ENCODE peak calls at places on chromosomes 4 and X, in ten cellular contexts. H is neural crest cell, W is HFF-Myc, E is ovary, V is foreskin keratinocyte, I is activated B cell treated with CpG ODN at 0.5 μM for 24 hours, Z is AG04449, S is mammary epithelial cell, P is epithelial cell of esophagus, U is brain microvascular endothelial cell. D is an unnamed sample.

GRCh38 chr4:35912174-35912573 is 332.1 kb downstream of the ARAP2 start:
- DNase-seq in I (no peak), V (no peak), Z (no peak), U (no peak), W (no peak), S (no peak), E (no peak), H (no peak), P (no peak), D (no peak)

GRCh38 chr4:40448875-40449274 is 113.7 kb downstream of the CHRNA9 start:
- DNase-seq in V (no peak), H (no peak), U (no peak), E (no peak), S (no peak), I (no peak), Z (no peak), P (peak), W (no peak), D (no peak)

GRCh38 chr4:99652596-99653436 is 4.8 kb downstream of the C4orf54 start:
- DNase-seq in H (no peak), S (no peak), W (no peak), E (no peak), I (no peak), U (no peak), P (no peak), Z (no peak), V (no peak), D (no peak)

GRCh38 chr4:141473026-141473540 is 163.3 kb upstream of the IL15 start:
- DNase-seq in E (no peak), P (no peak), Z (no peak), H (no peak), I (no peak), U (no peak), W (no peak), S (no peak), V (no peak), D (no peak)

GRCh38 chr4:159012381-159012780 is 90.5 kb upstream of the RAPGEF2 start:
- DNase-seq in W (no peak), I (no peak), P (peak), S (peak), Z (peak), E (no peak), V (peak), H (no peak), U (peak), D (no peak)

GRCh38 chrX:18449271-18449670 is 23.9 kb downstream of the CDKL5 start:
- DNase-seq in U (no peak), P (no peak), V (no peak), Z (no peak), S (no peak), W (no peak), E (no peak), I (no peak), H (no peak), D (no peak)

GRCh38 chr4:176508780-176509331 is 189.1 kb downstream of the SPCS3 start:
- DNase-seq in P (no peak), I (no peak), V (no peak), U (no peak), W (no peak), H (no peak), S (no peak), Z (no peak), E (no peak), D (no peak)

GRCh38 chrX:106726485-106727437 is at the start of gene RNF128:
- DNase-seq in I (no peak), E (peak), P (peak), S (peak), W (no peak), U (peak), H (peak), Z (no peak), V (peak), D (no peak)

GRCh38 chr4:123659759-123660158 is 263.2 kb downstream of the SPRY1 start:
- DNase-seq in V (no peak), I (no peak), U (no peak), E (no peak), P (peak), H (no peak), W (no peak), S (peak), Z (no peak), D (no peak)

GRCh38 chr4:24973471-24974251 is 57.1 kb downstream of the LGI2 start:
- DNase-seq in U (no peak), P (peak), E (no peak), I (no peak), V (peak), Z (no peak), S (peak), W (no peak), H (no peak), D (no peak)

GRCh38 chrX:54447461-54447860 is 7.3 kb downstream of the TSR2 start:
- DNase-seq in V (peak), Z (no peak), I (no peak), E (no peak), W (no peak), S (no peak), P (peak), U (no peak), H (no peak), D (no peak)

GRCh38 chr4:151930372-151930771 is 169.6 kb upstream of the GATB start:
- DNase-seq in W (no peak), E (no peak), H (no peak), V (no peak), Z (no peak), I (no peak), S (no peak), P (peak), U (no peak), D (no peak)

GRCh38 chrX:30219372-30219771 is 4.0 kb downstream of the MAGEB2 start:
- DNase-seq in P (no peak), I (no peak), U (no peak), S (no peak), Z (no peak), V (no peak), H (no peak), W (no peak), E (no peak), D (no peak)

GRCh38 chr4:73599182-73599581 is 21.1 kb downstream of the RASSF6 start:
- DNase-seq in H (no peak), E (peak), I (no peak), P (peak), Z (no peak), W (peak), S (peak), V (peak), U (peak), D (no peak)

GRCh38 chr4:181870326-181870725 is 372.9 kb upstream of the TENM3 start:
- DNase-seq in H (no peak), S (peak), E (no peak), I (no peak), U (no peak), W (no peak), P (peak), Z (peak), V (peak), D (no peak)

GRCh38 chr4:84855774-84856173 is 110.7 kb downstream of the WDFY3 start:
- DNase-seq in E (no peak), U (peak), P (no peak), V (no peak), S (peak), I (no peak), H (no peak), W (no peak), Z (no peak), D (no peak)

DNA sequence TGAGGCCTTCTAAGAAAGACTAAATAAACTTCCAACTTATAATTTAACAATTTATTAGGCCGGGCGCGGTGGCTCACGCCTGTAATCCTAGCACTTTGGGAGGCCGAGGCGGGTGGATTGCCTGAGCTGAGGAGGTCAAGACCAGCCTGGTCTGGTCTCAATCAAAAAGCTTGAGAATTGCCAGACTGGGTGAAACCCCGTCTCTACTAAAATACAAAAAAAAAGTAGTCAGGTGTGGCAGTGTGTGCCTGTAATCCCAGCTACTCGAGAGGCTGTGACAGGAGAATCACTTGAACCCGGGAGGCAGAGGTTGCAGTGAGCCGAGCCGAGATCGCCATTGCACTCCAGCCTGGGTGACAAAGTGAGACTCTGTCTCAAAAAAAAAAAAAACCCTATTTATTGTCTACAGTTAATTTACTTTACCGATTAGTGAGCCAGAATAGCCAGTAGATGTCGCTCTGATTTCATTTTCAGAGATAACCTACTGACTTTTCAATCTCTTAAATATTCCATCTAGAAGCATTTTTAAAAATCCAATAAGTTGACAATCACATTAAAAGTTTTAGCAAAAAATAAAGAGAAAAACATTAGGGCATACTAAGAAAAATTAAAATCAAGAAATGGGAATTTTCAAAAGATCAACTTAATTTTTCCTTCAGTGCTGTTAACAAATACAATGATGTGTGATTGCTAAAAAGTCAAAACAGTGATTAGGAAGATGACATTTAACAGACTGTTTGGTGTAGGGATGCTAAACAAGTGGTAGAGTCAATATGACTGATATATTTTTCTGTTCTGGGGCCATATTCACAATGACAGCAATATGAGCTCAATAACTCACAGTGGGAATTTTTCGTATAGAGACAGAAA is 4.3 kb upstream of the SHROOM3 start:
- DNase-seq in H (peak), P (peak), Z (peak), V (peak), U (peak), I (no peak), S (peak), W (peak), E (no peak), D (no peak)
- TF ChIP-seq CTCF in H (peak), P (peak), Z (peak), V (peak), U (peak), I (peak), S (peak), W (peak), E (no peak), D (peak)

GRCh38 chrX:119417842-119418241 is 18.7 kb downstream of the SLC25A43 start:
- DNase-seq in P (no peak), Z (no peak), I (no peak), E (no peak), W (no peak), V (no peak), S (no peak), U (no peak), H (no peak), D (no peak)
- TF ChIP-seq CTCF in P (peak), Z (no peak), I (no peak), E (no peak), W (no peak), V (peak), S (no peak), U (peak), H (no peak), D (no peak)

DNA sequence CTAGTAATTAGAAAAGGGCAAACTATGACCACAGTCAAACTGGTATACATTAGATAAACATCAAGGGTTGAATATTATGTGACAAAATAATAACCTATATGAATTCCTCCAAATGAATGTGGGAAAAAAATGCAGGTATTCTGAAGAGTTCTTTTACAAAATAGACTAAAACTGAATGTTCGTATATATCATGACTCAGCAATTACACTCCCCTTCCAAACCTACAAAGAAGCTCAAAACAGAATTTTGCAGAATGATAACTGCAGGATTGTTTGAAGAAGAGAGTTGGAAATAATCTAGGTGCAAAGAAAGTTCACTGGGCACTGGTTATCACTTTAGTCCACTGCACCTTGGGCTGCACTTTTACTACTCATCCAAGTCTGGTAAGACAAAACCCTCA is 134.1 kb downstream of the GABRG1 start:
- DNase-seq in P (no peak), W (no peak), E (no peak), V (no peak), H (no peak), I (no peak), U (no peak), S (no peak), Z (no peak), D (no peak)
- TF ChIP-seq CTCF in P (no peak), W (no peak), E (no peak), V (no peak), H (no peak), I (no peak), U (no peak), S (no peak), Z (no peak), D (no peak)

GRCh38 chr4:53599632-53600031 is 8.3 kb upstream of the LNX1 start:
- DNase-seq in Z (no peak), E (no peak), H (no peak), U (no peak), W (no peak), I (no peak), V (no peak), S (no peak), P (no peak), D (no peak)

GRCh38 chr4:53598901-53599300 is 7.6 kb upstream of the LNX1 start:
- DNase-seq in P (peak), W (no peak), U (peak), Z (no peak), S (no peak), E (no peak), V (peak), I (no peak), H (no peak), D (no peak)

GRCh38 chr4:53602390-53602789 is 11.1 kb upstream of the LNX1 start:
- DNase-seq in U (no peak), V (no peak), W (no peak), I (no peak), P (no peak), H (no peak), S (no peak), E (no peak), Z (no peak), D (no peak)

GRCh38 chr4:53598483-53598882 is 7.2 kb upstream of the LNX1 start:
- DNase-seq in W (no peak), Z (no peak), V (no peak), I (no peak), H (no peak), U (no peak), P (peak), S (no peak), E (no peak), D (no peak)

GRCh38 chr4:53601251-53601764 is 10.0 kb upstream of the LNX1 start:
- DNase-seq in W (no peak), U (no peak), Z (no peak), P (peak), S (no peak), H (peak), E (no peak), V (peak), I (no peak), D (no peak)
- TF ChIP-seq CTCF in W (peak), U (peak), Z (peak), P (peak), S (peak), H (peak), E (no peak), V (peak), I (no peak), D (no peak)